ENCODE peak calls at places on chromosomes 12 and 14, in eight cellular contexts. U, Z, M, K, O, G, S and V are unnamed samples.

GRCh38 chr12:67018105-67018504 is 251.1 kb upstream of the CAND1 start:
- DNase-seq in U (no peak), Z (no peak), M (no peak), K (no peak), O (peak), G (no peak), S (no peak), V (no peak)

GRCh38 chr12:96985515-96986362 is 78.7 kb downstream of the NEDD1 start:
- DNase-seq in U (no peak), Z (no peak), M (no peak), K (peak), O (peak), G (peak), S (peak), V (no peak)

GRCh38 chr12:52239767-52240166 is 6.7 kb downstream of the KRT7 start:
- DNase-seq in U (no peak), Z (no peak), M (no peak), K (no peak), O (no peak), G (no peak), S (no peak), V (no peak)

GRCh38 chr14:100238419-100239199 is at the start of gene YY1:
- DNase-seq in U (peak), Z (peak), M (peak), K (peak), O (peak), G (peak), S (peak), V (peak)

GRCh38 chr12:80316141-80316700 is 127.8 kb upstream of the PTPRQ start:
- DNase-seq in U (no peak), Z (no peak), M (no peak), K (no peak), O (no peak), G (peak), S (peak), V (no peak)

GRCh38 chr14:101215936-101216335 is 312.4 kb upstream of the RTL1 start:
- DNase-seq in U (no peak), Z (no peak), M (peak), K (no peak), O (no peak), G (no peak), S (no peak), V (no peak)

GRCh38 chr14:61444215-61444768 is 122.9 kb downstream of the PRKCH start:
- DNase-seq in U (no peak), Z (no peak), M (no peak), K (no peak), O (no peak), G (no peak), S (no peak), V (no peak)

GRCh38 chr12:128259556-128260070 is 7.4 kb upstream of the TMEM132C start:
- DNase-seq in U (no peak), Z (no peak), M (peak), K (no peak), O (peak), G (no peak), S (peak), V (peak)

GRCh38 chr12:120687570-120688289 is 781 bp downstream of the MLEC start:
- DNase-seq in U (no peak), Z (no peak), M (no peak), K (no peak), O (peak), G (no peak), S (peak), V (no peak)

GRCh38 chr14:35122696-35123387 is 490 bp downstream of the PRORP start:
- DNase-seq in U (no peak), Z (peak), M (no peak), K (no peak), O (peak), G (no peak), S (peak), V (peak)

GRCh38 chr12:120849765-120850164 is 54.4 kb downstream of the SPPL3 start:
- DNase-seq in U (peak), Z (peak), M (peak), K (no peak), O (no peak), G (no peak), S (no peak), V (no peak)

GRCh38 chr12:124411291-124411878 is 116.5 kb downstream of the RFLNA start:
- DNase-seq in U (peak), Z (peak), M (peak), K (no peak), O (peak), G (no peak), S (no peak), V (no peak)

GRCh38 chr14:75840911-75841310 is 140.9 kb downstream of the TGFB3 start:
- DNase-seq in U (no peak), Z (no peak), M (no peak), K (no peak), O (no peak), G (no peak), S (no peak), V (no peak)

GRCh38 chr14:47442206-47442605 is 233.2 kb downstream of the MDGA2 start:
- DNase-seq in U (peak), Z (no peak), M (no peak), K (no peak), O (peak), G (no peak), S (peak), V (peak)

GRCh38 chr12:42568952-42569916 is 20.3 kb downstream of the PRICKLE1 start:
- DNase-seq in U (peak), Z (no peak), M (no peak), K (no peak), O (no peak), G (peak), S (peak), V (peak)

GRCh38 chr12:104727866-104728449 is 230.1 kb downstream of the SLC41A2 start:
- DNase-seq in U (no peak), Z (no peak), M (no peak), K (no peak), O (no peak), G (no peak), S (peak), V (no peak)

GRCh38 chr12:47820631-47821345 is 1.1 kb upstream of the HDAC7 start:
- DNase-seq in U (peak), Z (peak), M (peak), K (peak), O (peak), G (no peak), S (peak), V (no peak)

GRCh38 chr12:110548678-110549077 is 34.4 kb downstream of the PPTC7 start:
- DNase-seq in U (no peak), Z (peak), M (no peak), K (no peak), O (no peak), G (no peak), S (no peak), V (no peak)

GRCh38 chr12:58452546-58452945 is 467.8 kb downstream of the LRIG3 start:
- DNase-seq in U (no peak), Z (no peak), M (no peak), K (no peak), O (no peak), G (no peak), S (no peak), V (no peak)

GRCh38 chr12:2667716-2668440 is 126.9 kb upstream of the FKBP4 start:
- DNase-seq in U (no peak), Z (no peak), M (peak), K (peak), O (peak), G (no peak), S (no peak), V (no peak)

GRCh38 chr12:116534341-116535121 is 24.6 kb upstream of the MAP1LC3B2 start:
- DNase-seq in U (no peak), Z (no peak), M (peak), K (no peak), O (peak), G (no peak), S (peak), V (peak)

GRCh38 chr12:101594700-101595099 is at the start of gene MYBPC1:
- DNase-seq in U (no peak), Z (peak), M (no peak), K (no peak), O (peak), G (no peak), S (no peak), V (no peak)

GRCh38 chr14:58560208-58560607 is 77.6 kb upstream of the DACT1 start:
- DNase-seq in U (peak), Z (no peak), M (no peak), K (no peak), O (no peak), G (no peak), S (no peak), V (no peak)

GRCh38 chr14:26138764-26139445 is 458.9 kb downstream of the NOVA1 start:
- DNase-seq in U (no peak), Z (no peak), M (no peak), K (no peak), O (no peak), G (no peak), S (peak), V (no peak)

GRCh38 chr14:75429562-75429961 is 1.7 kb downstream of the JDP2 start:
- DNase-seq in U (no peak), Z (no peak), M (no peak), K (no peak), O (no peak), G (no peak), S (no peak), V (no peak)

GRCh38 chr12:62834406-62834805 is 100.5 kb downstream of the PPM1H start:
- DNase-seq in U (no peak), Z (peak), M (peak), K (no peak), O (peak), G (no peak), S (no peak), V (no peak)

GRCh38 chr14:95104911-95105310 is 52.4 kb downstream of the DICER1 start:
- DNase-seq in U (no peak), Z (no peak), M (no peak), K (no peak), O (no peak), G (no peak), S (no peak), V (no peak)

GRCh38 chr14:49250109-49250508 is 336.1 kb downstream of the RPS29 start:
- DNase-seq in U (no peak), Z (no peak), M (no peak), K (no peak), O (no peak), G (no peak), S (peak), V (no peak)

GRCh38 chr12:23921099-23921846 is 28.2 kb downstream of the SOX5 start:
- DNase-seq in U (no peak), Z (no peak), M (no peak), K (no peak), O (no peak), G (no peak), S (no peak), V (no peak)

GRCh38 chr12:111363578-111363977 is 5.3 kb downstream of the PHETA1 start:
- DNase-seq in U (peak), Z (no peak), M (no peak), K (no peak), O (no peak), G (no peak), S (peak), V (no peak)

GRCh38 chr12:105445261-105446015 is 114.9 kb downstream of the C12orf75 start:
- DNase-seq in U (peak), Z (no peak), M (no peak), K (no peak), O (no peak), G (no peak), S (peak), V (no peak)

GRCh38 chr14:82075566-82075965 is 541.9 kb upstream of the SEL1L start:
- DNase-seq in U (peak), Z (no peak), M (no peak), K (no peak), O (peak), G (no peak), S (peak), V (no peak)

GRCh38 chr12:95126076-95126475 is 52.7 kb upstream of the NR2C1 start:
- DNase-seq in U (no peak), Z (no peak), M (no peak), K (no peak), O (no peak), G (no peak), S (no peak), V (no peak)

GRCh38 chr14:64196668-64197411 is 97.3 kb downstream of the ESR2 start:
- DNase-seq in U (peak), Z (no peak), M (no peak), K (no peak), O (peak), G (peak), S (no peak), V (peak)

GRCh38 chr14:43014338-43014737 is 1407.7 kb downstream of the LRFN5 start:
- DNase-seq in U (no peak), Z (no peak), M (no peak), K (no peak), O (no peak), G (no peak), S (no peak), V (no peak)

GRCh38 chr14:95197498-95198010 is 40.2 kb upstream of the DICER1 start:
- DNase-seq in U (no peak), Z (no peak), M (no peak), K (no peak), O (peak), G (no peak), S (peak), V (no peak)

GRCh38 chr14:36934304-36934703 is 238.1 kb downstream of the SLC25A21 start:
- DNase-seq in U (no peak), Z (no peak), M (no peak), K (no peak), O (no peak), G (no peak), S (no peak), V (no peak)

GRCh38 chr12:47349770-47350408 is 270.1 kb upstream of the AMIGO2 start:
- DNase-seq in U (no peak), Z (no peak), M (no peak), K (no peak), O (no peak), G (no peak), S (no peak), V (no peak)

GRCh38 chr12:2422591-2422990 is 369.8 kb downstream of the CACNA1C start:
- DNase-seq in U (no peak), Z (no peak), M (no peak), K (no peak), O (no peak), G (no peak), S (no peak), V (no peak)